ENCODE peak calls at places on chromosome 6, in eight cellular contexts. V is epithelial cell of proximal tubule; T is colonic mucosa; L is neural progenitor cell; E is RWPE1; N is A673; X is MCF 10A; H is CD8-positive, alpha-beta T cell. K is an unnamed sample.
A peak's percentile ranks its signal among the peaks of the same experiment; 100 is the strongest.

GRCh38 chr6:33589723-33590530 is 9.9 kb upstream of the BAK1 start:
- DNase-seq in H (no peak), L (peak; percentile 85), X (peak; percentile 94), E (peak; percentile 96), T (peak; percentile 85), N (peak; percentile 56), V (peak; percentile 81), K (peak; percentile 71)

GRCh38 chr6:161104966-161105365 is 113.4 kb downstream of the MAP3K4 start:
- DNase-seq in T (no peak), X (no peak), L (no peak), N (no peak), V (no peak), H (no peak), E (no peak), K (no peak)

GRCh38 chr6:64831680-64832079 is 875.3 kb downstream of the EYS start:
- DNase-seq in H (no peak), X (peak; percentile 41), L (no peak), E (peak; percentile 4), N (no peak), V (no peak), T (no peak), K (no peak)

GRCh38 chr6:139064981-139065665 is 36.6 kb downstream of the ABRACL start:
- DNase-seq in V (no peak), L (no peak), H (no peak), T (no peak), X (no peak), E (no peak), N (no peak), K (no peak)

GRCh38 chr6:34887753-34888440 is at the start of gene TAF11:
- DNase-seq in N (peak; percentile 97), E (peak; percentile 84), X (peak; percentile 94), T (peak; percentile 98), H (peak; percentile 92), V (peak; percentile 62), L (peak; percentile 97), K (peak; percentile 90)

GRCh38 chr6:7172605-7173185 is 64.9 kb downstream of the RREB1 start:
- DNase-seq in X (no peak), L (no peak), V (no peak), E (no peak), N (no peak), H (no peak), T (no peak), K (no peak)

GRCh38 chr6:165456327-165456726 is 146.9 kb upstream of the C6orf118 start:
- DNase-seq in L (no peak), E (no peak), V (no peak), H (no peak), N (peak; percentile 4), T (no peak), X (no peak), K (no peak)

GRCh38 chr6:145245119-145245518 is 490.2 kb downstream of the EPM2A start:
- DNase-seq in N (peak; percentile 62), E (no peak), L (no peak), V (no peak), H (no peak), X (no peak), T (no peak), K (no peak)

GRCh38 chr6:24397631-24398030 is 5.1 kb upstream of the MRS2 start:
- DNase-seq in E (no peak), X (no peak), H (no peak), L (peak; percentile 56), N (no peak), V (no peak), T (no peak), K (no peak)

GRCh38 chr6:155417454-155417853 is 38.2 kb downstream of the NOX3 start:
- DNase-seq in E (peak; percentile 9), V (no peak), T (no peak), N (no peak), L (no peak), X (no peak), H (no peak), K (no peak)

GRCh38 chr6:135072753-135073152 is 18.1 kb upstream of the HBS1L start:
- DNase-seq in N (no peak), L (no peak), V (no peak), X (no peak), E (no peak), T (no peak), H (no peak), K (no peak)

GRCh38 chr6:141133836-141134235 is 998.9 kb upstream of the GJE1 start:
- DNase-seq in N (no peak), T (no peak), E (no peak), X (no peak), L (no peak), V (no peak), H (no peak), K (no peak)

GRCh38 chr6:77609106-77609505 is 43.7 kb upstream of the MEI4 start:
- DNase-seq in V (no peak), E (no peak), T (no peak), H (no peak), L (no peak), N (no peak), X (no peak), K (no peak)

GRCh38 chr6:91482498-91482897 is 895.6 kb upstream of the MAP3K7 start:
- DNase-seq in L (no peak), V (no peak), X (no peak), H (no peak), N (peak; percentile 9), E (no peak), T (no peak), K (no peak)

GRCh38 chr6:63802606-63803206 is 167.1 kb downstream of the PHF3 start:
- DNase-seq in X (peak; percentile 56), H (no peak), T (no peak), L (no peak), E (no peak), V (no peak), N (peak; percentile 49), K (no peak)

GRCh38 chr6:51398064-51398740 is 579.5 kb downstream of the TFAP2B start:
- DNase-seq in L (no peak), T (no peak), V (no peak), N (no peak), E (no peak), H (no peak), X (peak; percentile 70), K (no peak)

DNA sequence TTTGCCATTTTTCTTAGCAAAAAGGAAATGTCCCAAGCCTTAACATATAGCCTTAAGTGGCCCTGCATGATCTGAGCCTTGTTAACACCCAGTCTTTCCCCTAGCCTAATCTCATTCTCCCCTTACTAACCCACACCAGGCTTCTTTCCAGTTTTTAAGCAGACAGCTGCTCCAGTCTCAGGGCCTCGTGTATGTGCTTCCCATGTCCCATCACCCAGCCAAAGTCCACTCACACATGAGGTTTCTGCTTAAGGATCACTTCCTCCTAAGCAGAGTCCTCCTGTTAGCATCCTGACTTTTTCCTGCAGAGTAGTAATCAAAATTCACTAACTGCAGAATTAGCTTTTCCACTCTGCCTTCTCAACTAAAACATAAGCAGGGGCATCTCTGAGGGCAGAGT is 96.1 kb downstream of the SMLR1 start:
- DNase-seq in N (no peak), E (no peak), X (no peak), L (no peak), T (no peak), H (no peak), V (no peak), K (no peak)
- TF ChIP-seq CTCF in N (no peak), E (no peak), X (no peak), L (no peak), T (no peak), H (no peak), V (no peak), K (no peak)

DNA sequence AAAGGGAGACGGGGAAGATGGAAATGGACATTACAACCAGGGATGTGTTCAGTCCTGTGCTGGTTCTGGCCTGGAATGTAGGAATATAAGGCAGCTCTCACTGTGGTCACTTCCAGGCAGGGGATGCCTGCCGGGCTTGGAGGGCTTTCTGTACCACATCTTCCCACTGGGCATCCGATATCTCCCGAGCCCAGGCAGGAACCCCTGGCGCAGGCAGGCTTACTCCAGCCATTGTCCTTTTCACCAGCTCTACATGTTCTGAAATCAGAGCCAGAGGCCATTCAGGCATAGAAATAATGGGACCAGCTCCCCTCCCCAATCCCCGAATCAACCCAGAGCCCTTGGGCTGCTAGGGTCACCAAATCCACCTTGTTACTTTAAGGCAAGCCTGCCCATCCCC is 1.4 kb downstream of the MEA1 start:
- DNase-seq in T (no peak), H (no peak), X (no peak), E (no peak), V (no peak), L (no peak), N (no peak), K (no peak)
- TF ChIP-seq CTCF in T (no peak), H (no peak), X (no peak), E (no peak), V (no peak), L (no peak), N (no peak), K (no peak)

GRCh38 chr6:159934181-159934580 is 34.7 kb upstream of the IGF2R start:
- DNase-seq in N (no peak), L (no peak), X (no peak), T (no peak), H (no peak), V (no peak), E (no peak), K (no peak)
- TF ChIP-seq CTCF in N (no peak), L (no peak), X (no peak), T (no peak), H (no peak), V (no peak), E (no peak), K (no peak)

GRCh38 chr6:111922454-111923297 is 49.4 kb upstream of the FYN start:
- DNase-seq in V (no peak), L (peak; percentile 17), T (no peak), X (peak; percentile 52), E (no peak), N (peak; percentile 51), H (no peak), K (no peak)

GRCh38 chr6:111926731-111927302 is 53.6 kb upstream of the FYN start:
- DNase-seq in T (no peak), H (no peak), N (no peak), L (no peak), V (no peak), X (no peak), E (no peak), K (no peak)

GRCh38 chr6:111921108-111921507 is 47.9 kb upstream of the FYN start:
- DNase-seq in N (no peak), E (no peak), X (no peak), H (no peak), T (no peak), L (peak; percentile 49), V (no peak), K (no peak)

GRCh38 chr6:111928139-111928538 is 54.9 kb upstream of the FYN start:
- DNase-seq in E (no peak), T (no peak), L (no peak), V (no peak), N (no peak), H (no peak), X (no peak), K (no peak)

DNA sequence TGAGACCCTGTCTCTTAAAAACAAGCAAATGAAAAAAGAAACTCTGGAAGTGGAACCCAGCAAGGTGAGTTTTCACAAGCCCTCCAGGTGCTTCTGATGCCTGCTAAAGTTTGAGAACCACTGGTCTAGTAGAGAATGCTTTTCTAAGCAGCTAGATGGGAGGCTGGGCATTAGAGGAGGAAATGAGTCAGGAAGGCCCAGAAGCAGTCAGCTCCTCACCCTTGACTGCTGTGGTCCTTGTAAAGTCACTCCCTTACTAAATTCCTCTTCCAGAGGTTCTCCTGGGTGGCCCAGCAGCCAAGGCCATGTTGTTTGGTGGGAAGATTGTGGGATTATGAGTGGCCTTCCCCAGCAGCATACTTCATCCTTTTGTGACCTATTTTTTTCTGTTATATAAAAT is 52.0 kb upstream of the FYN start:
- DNase-seq in E (peak; percentile 10), V (no peak), H (no peak), N (no peak), X (peak; percentile 24), T (no peak), L (no peak), K (no peak)
- TF ChIP-seq CTCF in E (no peak), V (no peak), H (no peak), N (no peak), X (no peak), T (no peak), L (no peak), K (no peak)

K was measured in nephron progenitor cell.